ENCODE peak calls at places on chromosomes 5 and 9, in eight cellular contexts. R is MCF 10A; U is choroid plexus epithelial cell; J is cardiac muscle cell; L is nephron progenitor cell; N is CD4-positive, alpha-beta T cell; Z is esophagus squamous epithelium; T is hepatocyte. D is an unnamed sample.

GRCh38 chr9:15390200-15390599 is 32.5 kb upstream of the SNAPC3 start:
- DNase-seq in R (no peak), U (no peak), J (no peak), L (no peak), N (no peak), Z (no peak), T (peak), D (no peak)

GRCh38 chr5:146584750-146585149 is 68.8 kb upstream of the GPR151 start:
- DNase-seq in R (no peak), U (no peak), J (no peak), L (no peak), N (no peak), Z (no peak), T (no peak), D (no peak)

GRCh38 chr5:4627887-4628286 is 512.2 kb upstream of the ADAMTS16 start:
- DNase-seq in R (no peak), U (no peak), J (no peak), L (no peak), N (no peak), Z (no peak), T (no peak), D (no peak)

GRCh38 chr9:108786322-108786721 is 69.5 kb downstream of the ACTL7B start:
- DNase-seq in R (peak), U (no peak), J (no peak), L (no peak), N (no peak), Z (no peak), T (no peak), D (no peak)

GRCh38 chr9:113520109-113520642 is 56.6 kb downstream of the RGS3 start:
- DNase-seq in R (peak), U (no peak), J (no peak), L (no peak), N (peak), Z (no peak), T (peak), D (no peak)

GRCh38 chr5:123673107-123673506 is 161.1 kb downstream of the CSNK1G3 start:
- DNase-seq in R (peak), U (peak), J (peak), L (no peak), N (no peak), Z (no peak), T (peak), D (no peak)

GRCh38 chr5:124195416-124195815 is 551.0 kb downstream of the ZNF608 start:
- DNase-seq in R (no peak), U (no peak), J (no peak), L (no peak), N (no peak), Z (no peak), T (no peak), D (no peak)

GRCh38 chr5:56432326-56432725 is 199.2 kb upstream of the ANKRD55 start:
- DNase-seq in R (no peak), U (peak), J (no peak), L (no peak), N (no peak), Z (no peak), T (no peak), D (no peak)

GRCh38 chr9:73067074-73067473 is 84.6 kb upstream of the ANXA1 start:
- DNase-seq in R (no peak), U (no peak), J (no peak), L (no peak), N (no peak), Z (no peak), T (no peak), D (no peak)

GRCh38 chr9:132516911-132517310 is 65.5 kb upstream of the BARHL1 start:
- DNase-seq in R (no peak), U (no peak), J (no peak), L (no peak), N (no peak), Z (no peak), T (no peak), D (no peak)

GRCh38 chr5:173925449-173926071 is 37.4 kb downstream of the CPEB4 start:
- DNase-seq in R (peak), U (peak), J (peak), L (peak), N (peak), Z (no peak), T (peak), D (no peak)

GRCh38 chr5:35656721-35657120 is 39.1 kb downstream of the SPEF2 start:
- DNase-seq in R (no peak), U (peak), J (peak), L (no peak), N (no peak), Z (no peak), T (no peak), D (no peak)

GRCh38 chr5:5315068-5315835 is 107.2 kb upstream of the ICE1 start:
- DNase-seq in R (no peak), U (no peak), J (no peak), L (no peak), N (no peak), Z (no peak), T (no peak), D (no peak)

GRCh38 chr9:98879958-98880300 is 63.8 kb upstream of the COL15A1 start:
- DNase-seq in R (no peak), U (no peak), J (peak), L (no peak), N (no peak), Z (no peak), T (no peak), D (no peak)

GRCh38 chr5:41747291-41747690 is 122.9 kb downstream of the OXCT1 start:
- DNase-seq in R (peak), U (peak), J (peak), L (no peak), N (no peak), Z (no peak), T (peak), D (no peak)

GRCh38 chr9:125603478-125604021 is 103.5 kb downstream of the MAPKAP1 start:
- DNase-seq in R (no peak), U (no peak), J (no peak), L (no peak), N (no peak), Z (no peak), T (no peak), D (no peak)

DNA sequence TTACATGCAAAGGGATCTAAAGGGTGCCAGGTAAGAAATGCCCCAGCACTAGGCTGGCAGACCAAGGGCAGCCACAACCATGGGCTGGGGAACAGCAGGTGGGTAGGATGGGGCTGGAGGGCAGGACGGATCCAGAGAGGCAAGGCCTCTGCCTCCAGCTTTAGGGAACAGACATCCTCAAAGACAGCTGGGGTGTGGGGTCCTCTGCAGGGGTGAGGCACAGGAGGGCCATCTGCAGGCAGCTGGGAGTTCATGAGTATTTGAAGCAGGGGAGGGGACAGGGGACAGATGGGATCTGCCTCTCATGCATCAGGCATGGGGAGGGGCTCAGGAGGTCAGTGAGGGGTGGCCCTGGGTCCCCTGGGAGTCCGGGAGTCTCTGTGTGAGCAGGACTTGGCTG is 3.9 kb downstream of the SUSD3 start:
- DNase-seq in R (no peak), U (no peak), J (no peak), L (no peak), N (no peak), Z (no peak), T (no peak), D (no peak)
- TF ChIP-seq CTCF in R (no peak), U (no peak), J (no peak), L (no peak), N (no peak), Z (no peak), T (no peak), D (no peak)

GRCh38 chr9:100013573-100013972 is 85.2 kb downstream of the ERP44 start:
- DNase-seq in R (no peak), U (no peak), J (no peak), L (no peak), N (no peak), Z (no peak), T (no peak), D (no peak)
- TF ChIP-seq CTCF in R (no peak), U (peak), J (no peak), L (no peak), N (no peak), Z (no peak), T (no peak), D (no peak)

GRCh38 chr9:134259708-134260107 is 66.5 kb upstream of the RXRA start:
- DNase-seq in R (no peak), U (no peak), J (no peak), L (no peak), N (no peak), Z (no peak), T (no peak), D (no peak)

GRCh38 chr9:134258332-134258731 is 67.9 kb upstream of the RXRA start:
- DNase-seq in R (no peak), U (no peak), J (no peak), L (no peak), N (no peak), Z (no peak), T (no peak), D (no peak)

GRCh38 chr9:134262035-134262434 is 64.2 kb upstream of the RXRA start:
- DNase-seq in R (no peak), U (no peak), J (no peak), L (no peak), N (no peak), Z (no peak), T (no peak), D (no peak)

GRCh38 chr9:134260801-134261200 is 65.5 kb upstream of the RXRA start:
- DNase-seq in R (no peak), U (no peak), J (no peak), L (no peak), N (no peak), Z (no peak), T (no peak), D (no peak)

GRCh38 chr9:134258828-134259546 is 67.3 kb upstream of the RXRA start:
- DNase-seq in R (no peak), U (no peak), J (no peak), L (no peak), N (no peak), Z (no peak), T (no peak), D (no peak)
- TF ChIP-seq CTCF in R (no peak), U (no peak), J (no peak), L (no peak), N (no peak), Z (no peak), T (no peak), D (no peak)

GRCh38 chr5:172216345-172216744 is 22.4 kb downstream of the EFCAB9 start:
- DNase-seq in R (peak), U (peak), J (no peak), L (no peak), N (no peak), Z (no peak), T (no peak), D (no peak)
- TF ChIP-seq CTCF in R (no peak), U (no peak), J (no peak), L (no peak), N (no peak), Z (no peak), T (no peak), D (no peak)

D was measured in D721Med.